ENCODE peak calls at places on chromosomes 6 and 20, in six cellular contexts. O is heart left ventricle, P is adrenal gland, L is HepG2, R is ovary, F is spleen. I is an unnamed sample. For H3K4me1, the result is how much of the 10 kb centered on the place peaks cover.

GRCh38 chr6:57267586-57268293 is 45.6 kb upstream of the RAB23 start:
- DNase-seq in R (no peak), L (peak), F (no peak), P (no peak), O (no peak), I (peak)

GRCh38 chr6:149318581-149319286 is 1.2 kb downstream of the TAB2 start:
- DNase-seq in O (no peak), L (peak), P (no peak), F (no peak), R (no peak), I (peak)

GRCh38 chr6:101454106-101454676 is 60.7 kb downstream of the GRIK2 start:
- DNase-seq in L (no peak), F (no peak), R (no peak), O (no peak), P (no peak), I (no peak)

GRCh38 chr20:24991897-24992419 is 593 bp downstream of the APMAP start:
- DNase-seq in F (peak), L (no peak), O (no peak), R (peak), P (peak), I (peak)

GRCh38 chr6:11869656-11870340 is 91.2 kb upstream of the ADTRP start:
- DNase-seq in R (peak), L (no peak), P (peak), O (peak), F (no peak), I (no peak)

GRCh38 chr6:93416575-93417420 is 2.6 kb downstream of the EPHA7 start:
- DNase-seq in L (no peak), F (peak), O (peak), P (peak), R (peak), I (peak)

GRCh38 chr6:89566930-89567634 is 71.5 kb downstream of the LYRM2 start:
- DNase-seq in L (peak), R (no peak), P (no peak), O (no peak), F (no peak), I (no peak)

GRCh38 chr6:168120390-168121307 is 41.6 kb upstream of the FRMD1 start:
- DNase-seq in P (no peak), L (no peak), R (no peak), O (no peak), F (peak), I (peak)

GRCh38 chr20:18288748-18289705 is 700 bp downstream of the ZNF133 start:
- DNase-seq in L (peak), F (peak), R (peak), O (no peak), P (no peak), I (no peak)

GRCh38 chr20:54643761-54644160 is 168.4 kb downstream of the DOK5 start:
- DNase-seq in R (no peak), O (peak), F (no peak), P (no peak), L (no peak), I (no peak)

GRCh38 chr20:18466574-18466893 is 296 bp downstream of the DZANK1 start:
- DNase-seq in P (no peak), L (no peak), R (no peak), O (no peak), F (no peak), I (no peak)

GRCh38 chr20:58306421-58307261 is 2.9 kb upstream of the RAB22A start:
- DNase-seq in L (peak), P (no peak), O (no peak), F (peak), R (no peak), I (no peak)

GRCh38 chr6:139943391-139943790 is 568.9 kb upstream of the CITED2 start:
- DNase-seq in F (no peak), L (peak), O (no peak), R (no peak), P (no peak), I (no peak)

GRCh38 chr20:50269111-50270033 is 78.7 kb downstream of the CEBPB start:
- DNase-seq in O (no peak), P (no peak), R (no peak), F (no peak), L (no peak), I (no peak)

GRCh38 chr6:46491789-46492547 is 719 bp upstream of the RCAN2 start:
- DNase-seq in F (peak), L (peak), P (peak), O (peak), R (peak), I (peak)

GRCh38 chr20:56628015-56628872 is 862 bp upstream of the TFAP2C start:
- DNase-seq in L (no peak), R (no peak), O (no peak), P (no peak), F (no peak), I (peak)

GRCh38 chr20:33437141-33437911 is 6.2 kb downstream of the SNTA1 start:
- DNase-seq in O (peak), R (peak), L (no peak), P (no peak), F (no peak), I (peak)

GRCh38 chr6:102488729-102489128 is 1095.2 kb downstream of the GRIK2 start:
- DNase-seq in O (no peak), F (no peak), P (no peak), L (no peak), R (no peak), I (no peak)

GRCh38 chr6:29864037-29864795 is 36.6 kb downstream of the HLA-G start:
- DNase-seq in F (no peak), L (no peak), O (no peak), P (no peak), R (no peak), I (no peak)

GRCh38 chr20:51750037-51750769 is 18.0 kb downstream of the ATP9A start:
- DNase-seq in F (no peak), L (peak), R (no peak), O (peak), P (peak), I (peak)

GRCh38 chr20:38883081-38883980 is 42.9 kb upstream of the FAM83D start:
- DNase-seq in R (no peak), F (peak), L (no peak), O (no peak), P (peak), I (no peak)

GRCh38 chr20:49037962-49038387 is 8.1 kb upstream of the CSE1L start:
- DNase-seq in L (no peak), F (no peak), P (no peak), O (no peak), R (no peak), I (no peak)

GRCh38 chr6:119881416-119881815 is 531.9 kb upstream of the MAN1A1 start:
- DNase-seq in L (no peak), R (no peak), O (no peak), F (no peak), P (peak), I (no peak)

GRCh38 chr20:62952373-62953166 is at the start of gene SLC17A9:
- DNase-seq in P (no peak), L (peak), O (peak), R (peak), F (peak), I (peak)

GRCh38 chr20:59495166-59495565 is 109.2 kb upstream of the PHACTR3 start:
- DNase-seq in R (no peak), F (no peak), O (no peak), P (no peak), L (no peak), I (peak)

GRCh38 chr6:168095171-168095691 is 16.2 kb upstream of the FRMD1 start:
- DNase-seq in F (peak), L (no peak), P (no peak), O (peak), R (no peak), I (no peak)

GRCh38 chr6:157879873-157880254 is 56.8 kb downstream of the SNX9 start:
- DNase-seq in P (no peak), L (no peak), R (no peak), F (no peak), O (no peak), I (no peak)

GRCh38 chr6:31779908-31780307 is 2.8 kb upstream of the VWA7 start:
- DNase-seq in L (no peak), P (no peak), R (no peak), O (no peak), F (no peak), I (no peak)

GRCh38 chr6:31780507-31781243 is 3.5 kb upstream of the VWA7 start:
- DNase-seq in O (no peak), R (no peak), P (no peak), L (no peak), F (no peak), I (no peak)

GRCh38 chr6:31781244-31782125 is 4.4 kb upstream of the VWA7 start:
- DNase-seq in P (no peak), R (no peak), L (no peak), F (no peak), O (no peak), I (no peak)

GRCh38 chr6:31784270-31784925 is 7.3 kb upstream of the VWA7 start:
- DNase-seq in F (no peak), O (no peak), R (no peak), L (no peak), P (no peak), I (no peak)

DNA sequence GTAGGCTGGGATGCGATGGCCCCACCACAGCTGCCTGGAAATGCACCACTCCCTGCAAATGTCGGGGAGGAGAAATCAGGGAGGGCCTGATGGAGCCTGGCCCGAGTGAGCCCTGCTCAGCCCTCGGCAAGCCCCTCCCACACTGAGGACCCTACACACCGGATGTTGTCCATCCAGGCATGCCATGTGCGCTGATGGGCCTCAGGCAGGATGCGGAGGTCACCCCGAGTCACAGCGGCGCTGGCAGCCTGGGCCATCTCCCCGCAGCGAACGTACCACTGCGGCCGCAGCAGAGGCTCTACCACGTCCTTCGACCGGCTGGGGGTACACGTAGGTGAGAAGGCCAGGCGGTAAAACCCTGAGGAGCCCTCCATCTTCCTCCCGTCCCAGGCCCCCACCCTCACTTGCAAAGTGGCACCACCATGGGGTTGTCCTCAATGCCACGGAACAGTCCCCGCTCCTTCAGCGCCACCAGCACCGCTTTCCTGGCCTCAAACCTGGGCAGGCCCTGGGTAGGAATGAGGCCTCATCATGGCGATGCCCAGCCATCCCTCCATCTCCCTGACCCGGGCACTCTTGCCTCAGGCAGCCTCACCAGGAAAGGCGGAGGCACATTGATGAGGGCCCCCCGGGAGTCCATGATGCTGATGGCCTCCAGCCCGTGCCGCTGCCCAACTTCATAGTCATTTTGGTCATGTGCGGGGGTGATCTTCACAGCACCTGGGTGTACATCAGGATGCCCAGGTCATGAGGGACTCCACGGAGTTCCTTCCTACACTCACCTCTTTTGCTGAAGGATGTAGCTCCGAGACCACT is 5.2 kb upstream of the VWA7 start:
- DNase-seq in P (no peak), L (no peak), F (no peak), O (no peak), R (no peak), I (no peak)
- TF ChIP-seq POLR2A in P (no peak), L (no peak), F (no peak), O (no peak), R (no peak), I (no peak)

GRCh38 chr6:122151768-122152167 is 247.7 kb upstream of the HSF2 start:
- DNase-seq in F (no peak), O (no peak), P (no peak), R (no peak), L (no peak), I (no peak)

GRCh38 chr6:122153530-122153929 is 245.9 kb upstream of the HSF2 start:
- DNase-seq in R (no peak), O (no peak), L (no peak), P (no peak), F (no peak), I (no peak)

GRCh38 chr6:122151066-122151465 is 248.4 kb upstream of the HSF2 start:
- DNase-seq in F (no peak), P (no peak), L (no peak), O (no peak), R (no peak), I (no peak)

GRCh38 chr6:122154912-122155516 is 244.4 kb upstream of the HSF2 start:
- DNase-seq in R (no peak), F (no peak), P (no peak), O (no peak), L (no peak), I (no peak)
- H3K4me1 ChIP-seq in R (under half), F (under half), P (under half), O (under half), L (under half), I (under half)

GRCh38 chr6:16216501-16217155 is 21.8 kb upstream of the GMPR start:
- DNase-seq in F (no peak), O (peak), L (no peak), P (no peak), R (no peak), I (peak)
- H3K4me3 ChIP-seq in F (no peak), O (peak), L (no peak), P (no peak), R (peak), I (peak)

DNA sequence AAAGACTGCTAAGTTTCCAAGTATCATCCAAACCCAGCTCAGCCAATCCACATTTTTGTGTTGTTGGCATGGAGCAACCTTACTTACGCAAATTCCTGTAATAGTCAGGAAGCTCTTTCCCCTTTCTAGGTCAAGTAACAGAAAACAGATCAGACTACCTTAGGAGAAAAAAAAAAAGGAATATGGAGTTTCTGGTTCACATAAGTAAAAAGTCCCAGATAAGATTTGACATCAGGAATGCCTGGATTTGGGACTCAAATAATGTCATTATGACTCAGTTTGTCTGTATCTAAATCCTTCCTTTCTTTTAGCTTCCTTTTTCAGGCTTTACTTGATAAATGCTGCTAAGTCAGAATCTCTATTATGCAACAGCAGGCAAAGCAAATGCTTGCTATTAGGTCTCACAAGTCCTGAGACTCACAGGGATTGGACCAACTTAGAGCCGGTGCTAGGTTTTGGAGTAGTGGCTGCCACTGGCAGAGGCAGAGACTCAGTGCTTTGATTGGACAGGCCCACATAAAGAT is 44.5 kb downstream of the NCOA7 start:
- DNase-seq in O (no peak), L (no peak), R (peak), P (no peak), F (no peak), I (no peak)
- TF ChIP-seq POLR2A in O (no peak), L (no peak), R (no peak), P (no peak), F (no peak), I (no peak)

GRCh38 chr6:123784330-123784729 is 19.3 kb upstream of the NKAIN2 start:
- DNase-seq in R (no peak), L (no peak), F (no peak), P (no peak), O (no peak), I (no peak)
- H3K4me1 ChIP-seq in R (under half), L (under half), F (under half), P (under half), O (under half), I (under half)

GRCh38 chr6:41705996-41706835 is 29.2 kb downstream of the TFEB start:
- DNase-seq in R (peak), P (peak), F (peak), L (peak), O (peak), I (peak)
- H3K4me3 ChIP-seq in R (no peak), P (no peak), F (no peak), L (no peak), O (no peak), I (no peak)

GRCh38 chr6:106097368-106098231 is 11.5 kb downstream of the PRDM1 start:
- DNase-seq in R (no peak), L (no peak), P (no peak), F (no peak), O (no peak), I (peak)
- TF ChIP-seq POLR2A in R (no peak), L (no peak), P (no peak), F (no peak), O (no peak), I (no peak)